ENCODE peak calls at places on chromosomes 7 and 10, in five cellular contexts. One of them, this sample, is unnamed.

GRCh38 chr10:24255115-24255895 is 46.4 kb downstream of the KIAA1217 start:
- DNase-seq in T-cell: no peak
- DNase-seq in hippocampal formation: no peak
- DNase-seq in NCI-H2029 treated with DMSO at 0.1 percent for 48 hours: no peak
- DNase-seq in ascending aorta: no peak
- DNase-seq in this sample: no peak

GRCh38 chr7:151175793-151176311 is 8.4 kb upstream of the GBX1 start:
- DNase-seq in T-cell: no peak
- DNase-seq in hippocampal formation: no peak
- DNase-seq in NCI-H2029 treated with DMSO at 0.1 percent for 48 hours: no peak
- DNase-seq in ascending aorta: no peak
- DNase-seq in this sample: no peak

GRCh38 chr10:31318382-31318853 is 598 bp upstream of the ZEB1 start:
- DNase-seq in T-cell: peak; percentile 64
- DNase-seq in hippocampal formation: peak; percentile 6
- DNase-seq in NCI-H2029 treated with DMSO at 0.1 percent for 48 hours: no peak
- DNase-seq in ascending aorta: no peak
- DNase-seq in this sample: peak; percentile 23

GRCh38 chr10:74822583-74823089 is 3.8 kb upstream of the KAT6B start:
- DNase-seq in T-cell: no peak
- DNase-seq in hippocampal formation: no peak
- DNase-seq in NCI-H2029 treated with DMSO at 0.1 percent for 48 hours: no peak
- DNase-seq in ascending aorta: no peak
- DNase-seq in this sample: no peak

GRCh38 chr7:148084138-148084537 is 506.4 kb upstream of the C7orf33 start:
- DNase-seq in T-cell: no peak
- DNase-seq in hippocampal formation: peak; percentile 83
- DNase-seq in NCI-H2029 treated with DMSO at 0.1 percent for 48 hours: peak; percentile 83
- DNase-seq in ascending aorta: no peak
- DNase-seq in this sample: peak; percentile 70

GRCh38 chr10:114044251-114045070 is 795 bp downstream of the ADRB1 start:
- DNase-seq in T-cell: no peak
- DNase-seq in hippocampal formation: no peak
- DNase-seq in NCI-H2029 treated with DMSO at 0.1 percent for 48 hours: no peak
- DNase-seq in ascending aorta: no peak
- DNase-seq in this sample: no peak

GRCh38 chr10:114709966-114710365 is 51.9 kb upstream of the ABLIM1 start:
- DNase-seq in T-cell: no peak
- DNase-seq in hippocampal formation: no peak
- DNase-seq in NCI-H2029 treated with DMSO at 0.1 percent for 48 hours: no peak
- DNase-seq in ascending aorta: no peak
- DNase-seq in this sample: no peak

GRCh38 chr10:76779821-76780281 is 857.8 kb downstream of the KCNMA1 start:
- DNase-seq in T-cell: no peak
- DNase-seq in hippocampal formation: no peak
- DNase-seq in NCI-H2029 treated with DMSO at 0.1 percent for 48 hours: no peak
- DNase-seq in ascending aorta: no peak
- DNase-seq in this sample: no peak

GRCh38 chr10:51700228-51700835 is 937 bp upstream of the CSTF2T start:
- DNase-seq in T-cell: peak; percentile 12
- DNase-seq in hippocampal formation: no peak
- DNase-seq in NCI-H2029 treated with DMSO at 0.1 percent for 48 hours: no peak
- DNase-seq in ascending aorta: no peak
- DNase-seq in this sample: no peak

GRCh38 chr7:118072893-118073674 is 110.9 kb upstream of the LSM8 start:
- DNase-seq in T-cell: no peak
- DNase-seq in hippocampal formation: no peak
- DNase-seq in NCI-H2029 treated with DMSO at 0.1 percent for 48 hours: peak; percentile 15
- DNase-seq in ascending aorta: no peak
- DNase-seq in this sample: no peak

This sample was measured in nucleus accumbens.